ENCODE peak calls at places on chromosomes 4 and X, in six cellular contexts. One of them, this sample, is unnamed.

GRCh38 chrX:41923925-41924693 is 755 bp upstream of the CASK start:
- DNase-seq in SK-N-SH: peak; percentile 25
- DNase-seq in HepG2: no peak
- DNase-seq in K562: peak; percentile 7
- DNase-seq in GM12878: no peak
- DNase-seq in HCT116: peak; percentile 22
- DNase-seq in this sample: no peak

GRCh38 chrX:39595977-39596376 is 501.8 kb downstream of the BCOR start:
- DNase-seq in HepG2: no peak
- DNase-seq in HCT116: no peak
- DNase-seq in GM12878: no peak
- DNase-seq in K562: no peak
- DNase-seq in SK-N-SH: no peak
- DNase-seq in this sample: no peak

GRCh38 chr4:47071863-47072441 is 40.6 kb downstream of the GABRB1 start:
- DNase-seq in GM12878: no peak
- DNase-seq in K562: no peak
- DNase-seq in SK-N-SH: no peak
- DNase-seq in HepG2: no peak
- DNase-seq in HCT116: no peak
- DNase-seq in this sample: peak; percentile 56

GRCh38 chrX:12956704-12957541 is 18.0 kb upstream of the TMSB4X start:
- DNase-seq in GM12878: peak; percentile 91
- DNase-seq in HepG2: no peak
- DNase-seq in SK-N-SH: peak; percentile 4
- DNase-seq in K562: peak; percentile 84
- DNase-seq in HCT116: peak; percentile 37
- DNase-seq in this sample: no peak

GRCh38 chrX:103211012-103211715 is 3.7 kb upstream of the BEX4 start:
- DNase-seq in HCT116: peak; percentile 10
- DNase-seq in K562: peak; percentile 39
- DNase-seq in GM12878: no peak
- DNase-seq in SK-N-SH: peak; percentile 60
- DNase-seq in HepG2: peak; percentile 25
- DNase-seq in this sample: peak; percentile 25

GRCh38 chr4:153676984-153677383 is 7.1 kb upstream of the TLR2 start:
- DNase-seq in SK-N-SH: no peak
- DNase-seq in HCT116: peak; percentile 19
- DNase-seq in HepG2: no peak
- DNase-seq in K562: no peak
- DNase-seq in GM12878: no peak
- DNase-seq in this sample: peak; percentile 48

GRCh38 chr4:40719008-40719623 is 30.6 kb upstream of the NSUN7 start:
- DNase-seq in HCT116: peak; percentile 61
- DNase-seq in HepG2: peak; percentile 44
- DNase-seq in GM12878: peak; percentile 71
- DNase-seq in K562: peak; percentile 22
- DNase-seq in SK-N-SH: peak; percentile 19
- DNase-seq in this sample: peak; percentile 30

GRCh38 chr4:169070895-169071218 is 60.8 kb upstream of the CBR4 start:
- DNase-seq in SK-N-SH: no peak
- DNase-seq in GM12878: no peak
- DNase-seq in HepG2: peak; percentile 92
- DNase-seq in K562: no peak
- DNase-seq in HCT116: no peak
- DNase-seq in this sample: peak; percentile 35

GRCh38 chr4:106210021-106210420 is 106.0 kb downstream of the TBCK start:
- DNase-seq in K562: no peak
- DNase-seq in HCT116: no peak
- DNase-seq in HepG2: no peak
- DNase-seq in SK-N-SH: no peak
- DNase-seq in GM12878: no peak
- DNase-seq in this sample: no peak

DNA sequence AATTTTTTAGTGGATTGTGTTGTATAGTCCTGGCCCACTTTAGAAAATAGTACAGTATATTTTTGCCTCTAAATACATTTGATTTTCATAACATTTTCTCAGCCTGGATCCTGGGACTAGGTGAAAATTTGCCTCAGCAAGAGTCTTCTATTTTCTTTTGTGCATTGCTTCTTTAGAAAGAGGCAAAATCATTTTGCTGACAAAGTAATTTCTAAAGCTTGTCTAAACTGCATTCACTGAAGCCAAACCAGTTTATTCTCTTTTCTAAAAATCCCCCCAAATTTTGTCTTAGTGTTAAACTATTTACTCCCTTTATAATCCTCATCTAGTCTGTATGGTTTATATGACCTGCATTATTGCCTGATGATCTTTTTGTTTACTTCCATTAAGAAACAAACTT is 326.3 kb downstream of the C4orf33 start:
- DNase-seq in HepG2: no peak
- DNase-seq in K562: no peak
- DNase-seq in SK-N-SH: no peak
- DNase-seq in HCT116: no peak
- DNase-seq in GM12878: no peak
- DNase-seq in this sample: no peak
- TF ChIP-seq REST in HepG2: no peak
- TF ChIP-seq REST in K562: no peak
- TF ChIP-seq REST in SK-N-SH: no peak
- TF ChIP-seq REST in HCT116: no peak
- TF ChIP-seq REST in GM12878: no peak
- TF ChIP-seq REST in this sample: no peak

GRCh38 chr4:25863347-25863784 is 578 bp upstream of the SEL1L3 start:
- DNase-seq in HepG2: no peak
- DNase-seq in K562: no peak
- DNase-seq in SK-N-SH: peak; percentile 57
- DNase-seq in HCT116: no peak
- DNase-seq in GM12878: no peak
- DNase-seq in this sample: no peak
- TF ChIP-seq SIN3A in HepG2: no peak
- TF ChIP-seq SIN3A in K562: no peak
- TF ChIP-seq SIN3A in SK-N-SH: no peak
- TF ChIP-seq SIN3A in HCT116: no peak
- TF ChIP-seq SIN3A in GM12878: no peak
- TF ChIP-seq SIN3A in this sample: no peak

GRCh38 chr4:143338313-143338712 is 1.6 kb downstream of the GAB1 start:
- DNase-seq in HepG2: no peak
- DNase-seq in GM12878: no peak
- DNase-seq in SK-N-SH: no peak
- DNase-seq in HCT116: no peak
- DNase-seq in K562: no peak
- DNase-seq in this sample: no peak
- H3K4me3 ChIP-seq in HepG2: peak overlapping the region; percentile 86
- H3K4me3 ChIP-seq in GM12878: no peak overlapping the region
- H3K4me3 ChIP-seq in SK-N-SH: peak overlapping the region; percentile 82
- H3K4me3 ChIP-seq in HCT116: no peak overlapping the region
- H3K4me3 ChIP-seq in K562: no peak overlapping the region
- H3K4me3 ChIP-seq in this sample: no peak overlapping the region

DNA sequence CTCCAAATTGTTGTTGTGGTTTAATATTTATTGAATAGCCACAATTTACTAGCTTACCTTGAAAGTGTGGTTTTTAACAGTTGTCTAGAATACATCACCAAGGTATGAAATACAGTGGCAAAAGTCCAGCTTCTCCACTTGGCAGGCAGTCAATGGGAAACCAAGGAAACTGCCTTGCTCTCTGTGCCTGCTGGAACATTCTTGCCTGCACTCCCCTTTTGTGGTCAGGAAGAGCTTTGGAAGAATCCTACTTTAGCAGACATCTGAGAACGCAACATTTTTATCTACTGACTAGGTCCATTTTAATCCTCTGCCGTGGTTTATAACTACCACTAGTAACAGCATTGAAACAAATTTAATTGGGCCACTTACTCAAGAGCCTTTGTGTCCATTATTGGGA is 64.5 kb downstream of the TENM3 start:
- DNase-seq in HCT116: peak; percentile 21
- DNase-seq in GM12878: no peak
- DNase-seq in K562: no peak
- DNase-seq in SK-N-SH: no peak
- DNase-seq in HepG2: no peak
- DNase-seq in this sample: no peak
- TF ChIP-seq REST in HCT116: no peak
- TF ChIP-seq REST in GM12878: no peak
- TF ChIP-seq REST in K562: no peak
- TF ChIP-seq REST in SK-N-SH: no peak
- TF ChIP-seq REST in HepG2: no peak
- TF ChIP-seq REST in this sample: no peak

DNA sequence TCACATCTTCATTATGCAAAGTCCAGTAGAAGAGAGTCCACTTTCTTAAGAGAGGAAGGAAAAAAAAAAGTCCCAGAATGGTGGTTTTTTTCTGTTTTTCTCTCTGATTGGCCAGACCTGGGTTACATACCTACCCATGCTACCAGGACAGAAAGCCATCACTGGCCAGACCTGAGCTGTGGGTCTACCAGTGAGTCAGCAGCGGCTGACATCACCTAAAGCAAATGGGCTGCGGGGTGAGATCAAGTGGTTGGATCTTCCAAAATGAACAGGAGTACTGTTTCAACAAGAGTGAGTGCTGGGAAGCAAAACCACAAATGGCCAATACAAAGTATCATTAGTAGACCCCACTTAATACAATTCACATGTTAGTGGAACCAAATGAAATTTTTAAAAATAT is 1.6 kb upstream of the NDST3 start:
- DNase-seq in SK-N-SH: peak; percentile 11
- DNase-seq in GM12878: no peak
- DNase-seq in HepG2: no peak
- DNase-seq in HCT116: peak; percentile 29
- DNase-seq in K562: no peak
- DNase-seq in this sample: no peak
- TF ChIP-seq SIN3A in SK-N-SH: no peak
- TF ChIP-seq SIN3A in GM12878: no peak
- TF ChIP-seq SIN3A in HepG2: no peak
- TF ChIP-seq SIN3A in HCT116: no peak
- TF ChIP-seq SIN3A in K562: no peak
- TF ChIP-seq SIN3A in this sample: no peak

GRCh38 chrX:71215335-71215912 is 7.6 kb upstream of the GJB1 start:
- DNase-seq in SK-N-SH: no peak
- DNase-seq in K562: no peak
- DNase-seq in HCT116: no peak
- DNase-seq in HepG2: no peak
- DNase-seq in GM12878: no peak
- DNase-seq in this sample: no peak
- H3K4me3 ChIP-seq in SK-N-SH: no peak overlapping the region
- H3K4me3 ChIP-seq in K562: no peak overlapping the region
- H3K4me3 ChIP-seq in HCT116: no peak overlapping the region
- H3K4me3 ChIP-seq in HepG2: peak overlapping the region; percentile 79
- H3K4me3 ChIP-seq in GM12878: no peak overlapping the region
- H3K4me3 ChIP-seq in this sample: no peak overlapping the region